ENCODE peak calls at places on chromosomes 6 and 20, in seven cellular contexts. P is H9, B is esophagus muscularis mucosa, O is transverse colon, E is NAMALWA, L is GM12891, T is activated B cell treated with CpG ODN at 0.5 μM for 24 hours. S is an unnamed sample.

GRCh38 chr6:44297063-44298038 is 15.8 kb downstream of the AARS2 start:
- DNase-seq in P (peak), O (peak), B (no peak), L (peak), E (no peak), T (no peak), S (no peak)

GRCh38 chr6:134175532-134176282 is 123.3 kb upstream of the SLC2A12 start:
- DNase-seq in P (no peak), B (peak), T (no peak), O (peak), L (no peak), E (peak), S (peak)

GRCh38 chr6:132072271-132072670 is 121.1 kb upstream of the CCN2 start:
- DNase-seq in P (no peak), B (no peak), L (no peak), E (no peak), T (no peak), O (no peak), S (no peak)

GRCh38 chr6:157535354-157536217 is 154.6 kb downstream of the ZDHHC14 start:
- DNase-seq in L (no peak), O (no peak), T (no peak), E (no peak), B (no peak), P (no peak), S (peak)

GRCh38 chr20:38108438-38109024 is 56.5 kb downstream of the TGM2 start:
- DNase-seq in P (no peak), B (peak), T (no peak), O (no peak), L (no peak), E (no peak), S (no peak)

GRCh38 chr20:62647521-62648317 is 5.4 kb downstream of the SLCO4A1 start:
- DNase-seq in P (no peak), E (no peak), T (no peak), O (no peak), B (no peak), L (no peak), S (peak)

GRCh38 chr6:116384727-116385461 is 14.1 kb downstream of the DSE start:
- DNase-seq in T (no peak), O (no peak), P (no peak), E (no peak), B (no peak), L (no peak), S (no peak)

GRCh38 chr20:2101057-2101934 is at the start of gene STK35:
- DNase-seq in B (no peak), E (no peak), L (peak), O (peak), P (peak), T (no peak), S (peak)

GRCh38 chr6:106875782-106876321 is 98.7 kb downstream of the CD24 start:
- DNase-seq in B (no peak), L (no peak), O (no peak), T (no peak), P (no peak), E (no peak), S (no peak)

GRCh38 chr6:45422541-45423110 is 44.9 kb upstream of the SUPT3H start:
- DNase-seq in B (no peak), O (peak), E (no peak), L (no peak), T (peak), P (peak), S (peak)

GRCh38 chr6:48048460-48049146 is 62.4 kb downstream of the PTCHD4 start:
- DNase-seq in T (no peak), L (no peak), B (no peak), O (no peak), P (no peak), E (no peak), S (no peak)

GRCh38 chr6:13522639-13523038 is 35.2 kb upstream of the GFOD1 start:
- DNase-seq in P (no peak), T (no peak), B (no peak), L (no peak), O (no peak), E (no peak), S (no peak)

GRCh38 chr6:148427333-148427732 is 84.7 kb downstream of the SASH1 start:
- DNase-seq in O (no peak), L (no peak), P (no peak), E (no peak), B (no peak), T (no peak), S (no peak)

GRCh38 chr6:14664112-14664592 is 546.6 kb downstream of the CD83 start:
- DNase-seq in E (peak), T (peak), O (no peak), P (no peak), L (no peak), B (no peak), S (no peak)

GRCh38 chr20:62587757-62588402 is 54.4 kb upstream of the SLCO4A1 start:
- DNase-seq in E (no peak), O (no peak), B (no peak), L (peak), T (no peak), P (no peak), S (no peak)

GRCh38 chr6:56374841-56375369 is 127.5 kb upstream of the COL21A1 start:
- DNase-seq in L (no peak), B (no peak), O (no peak), E (no peak), P (no peak), T (no peak), S (no peak)

GRCh38 chr6:111591901-111592461 is 13.7 kb downstream of the TRAF3IP2 start:
- DNase-seq in E (no peak), B (no peak), P (no peak), O (no peak), L (no peak), T (no peak), S (no peak)

GRCh38 chr6:91081452-91082067 is 494.7 kb upstream of the MAP3K7 start:
- DNase-seq in L (peak), O (no peak), T (no peak), E (peak), P (no peak), B (no peak), S (no peak)

GRCh38 chr20:42432485-42432884 is 757.2 kb downstream of the PTPRT start:
- DNase-seq in O (no peak), B (no peak), P (no peak), T (no peak), E (no peak), L (no peak), S (no peak)

GRCh38 chr20:2986466-2986865 is 57.0 kb upstream of the GNRH2 start:
- DNase-seq in B (no peak), P (no peak), T (no peak), O (no peak), L (no peak), E (no peak), S (no peak)

GRCh38 chr20:40431611-40432010 is 257.4 kb downstream of the MAFB start:
- DNase-seq in B (no peak), T (no peak), E (no peak), P (no peak), L (no peak), O (no peak), S (no peak)

GRCh38 chr20:34558320-34559202 is at the start of gene MAP1LC3A:
- DNase-seq in O (peak), E (no peak), P (peak), B (peak), L (peak), T (peak), S (peak)

GRCh38 chr6:118207947-118208346 is 300.9 kb downstream of the SLC35F1 start:
- DNase-seq in E (no peak), O (no peak), T (no peak), L (no peak), B (no peak), P (no peak), S (no peak)

GRCh38 chr6:39322306-39322850 is at the start of gene KCNK16:
- DNase-seq in O (no peak), P (no peak), E (no peak), L (no peak), T (no peak), B (no peak), S (no peak)

GRCh38 chr6:85675030-85675819 is 32.5 kb upstream of the SYNCRIP start:
- DNase-seq in P (peak), T (no peak), L (no peak), B (no peak), O (peak), E (peak), S (no peak)

GRCh38 chr6:44730771-44731391 is 343.4 kb downstream of the CDC5L start:
- DNase-seq in T (no peak), O (no peak), P (no peak), L (no peak), E (no peak), B (peak), S (no peak)

GRCh38 chr6:46799657-46800056 is 6.5 kb downstream of the MEP1A start:
- DNase-seq in L (no peak), O (no peak), P (no peak), E (no peak), T (no peak), B (no peak), S (no peak)

GRCh38 chr6:43180985-43181384 is 1.0 kb upstream of the CUL9 start:
- DNase-seq in E (peak), T (no peak), L (no peak), B (no peak), O (no peak), P (no peak), S (no peak)

GRCh38 chr6:149450679-149451360 is 34.0 kb downstream of the ZC3H12D start:
- DNase-seq in T (no peak), O (peak), P (no peak), L (no peak), E (no peak), B (no peak), S (no peak)

GRCh38 chr6:110334425-110335158 is 23.6 kb downstream of the METTL24 start:
- DNase-seq in O (no peak), E (no peak), P (no peak), B (no peak), L (no peak), T (no peak), S (no peak)

GRCh38 chr20:50068041-50068651 is 44.8 kb downstream of the UBE2V1 start:
- DNase-seq in E (no peak), P (no peak), O (no peak), T (no peak), B (no peak), L (no peak), S (no peak)

GRCh38 chr6:148760568-148761531 is 14.0 kb downstream of the UST start:
- DNase-seq in L (no peak), B (peak), E (peak), P (peak), T (peak), O (peak), S (peak)

GRCh38 chr6:147618927-147619326 is 110.4 kb downstream of the SAMD5 start:
- DNase-seq in L (no peak), O (no peak), T (no peak), B (no peak), P (no peak), E (no peak), S (no peak)

S was measured in adrenal gland.